ENCODE peak calls at places on chromosomes 6 and 20, in six cellular contexts. I is epithelial cell of esophagus, V is glutamatergic neuron, Y is cardiac muscle cell, U is endothelial cell, T is A549. B is an unnamed sample.
A peak's percentile ranks its signal among the peaks of the same experiment; 100 is the strongest.

GRCh38 chr6:80622641-80623040 is 516.2 kb downstream of the BCKDHB start:
- DNase-seq in Y (no peak), U (no peak), I (peak; percentile 73), V (no peak), T (no peak), B (no peak)

GRCh38 chr20:4956200-4956810 is 45.0 kb downstream of the SLC23A2 start:
- DNase-seq in Y (peak; percentile 80), V (no peak), U (no peak), I (peak; percentile 61), T (peak; percentile 79), B (peak; percentile 58)

GRCh38 chr6:97411610-97412009 is 128.6 kb upstream of the MMS22L start:
- DNase-seq in T (no peak), U (no peak), I (no peak), Y (no peak), V (no peak), B (no peak)

GRCh38 chr6:24867104-24867703 is 68.5 kb upstream of the ARMH2 start:
- DNase-seq in V (no peak), T (no peak), U (no peak), Y (no peak), I (no peak), B (no peak)

GRCh38 chr6:72182337-72183246 is 296.2 kb downstream of the RIMS1 start:
- DNase-seq in Y (peak; percentile 37), T (peak; percentile 2), I (peak; percentile 74), V (peak; percentile 60), U (peak; percentile 52), B (peak; percentile 72)

GRCh38 chr6:95785785-95786184 is 208.4 kb downstream of the MANEA start:
- DNase-seq in I (no peak), U (no peak), V (no peak), Y (no peak), T (no peak), B (peak; percentile 55)

GRCh38 chr6:20840675-20841074 is 306.4 kb downstream of the CDKAL1 start:
- DNase-seq in Y (peak; percentile 69), I (no peak), V (no peak), U (no peak), T (no peak), B (no peak)

GRCh38 chr6:84489598-84489997 is 262.2 kb upstream of the CEP162 start:
- DNase-seq in I (no peak), V (no peak), U (no peak), T (no peak), Y (no peak), B (no peak)

GRCh38 chr20:41889125-41889870 is 271.1 kb upstream of the CHD6 start:
- DNase-seq in T (no peak), U (no peak), I (peak; percentile 2), V (no peak), Y (peak; percentile 1), B (no peak)

GRCh38 chr6:21582651-21583050 is 10.9 kb upstream of the SOX4 start:
- DNase-seq in I (peak; percentile 61), Y (no peak), V (no peak), U (no peak), T (no peak), B (no peak)

GRCh38 chr20:25020901-25021301 is 28.4 kb upstream of the APMAP start:
- DNase-seq in Y (no peak), I (no peak), V (no peak), U (no peak), T (no peak), B (no peak)

GRCh38 chr6:27263886-27264285 is 16.4 kb downstream of the PRSS16 start:
- DNase-seq in Y (no peak), U (no peak), I (no peak), V (no peak), T (no peak), B (no peak)

GRCh38 chr6:139152088-139152891 is 17.4 kb downstream of the HECA start:
- DNase-seq in U (no peak), Y (no peak), I (no peak), T (no peak), V (no peak), B (no peak)

GRCh38 chr20:50455656-50456451 is 54.3 kb upstream of the PTPN1 start:
- DNase-seq in V (no peak), T (no peak), Y (peak; percentile 62), U (no peak), I (no peak), B (peak; percentile 91)

GRCh38 chr6:106997392-106998257 is 23.1 kb upstream of the CD24 start:
- DNase-seq in I (peak; percentile 73), T (peak; percentile 49), V (peak; percentile 76), U (peak; percentile 73), Y (peak; percentile 69), B (peak; percentile 67)

GRCh38 chr20:364905-365794 is 15.4 kb upstream of the TRIB3 start:
- DNase-seq in I (peak; percentile 95), V (no peak), Y (no peak), U (no peak), T (no peak), B (peak; percentile 63)

GRCh38 chr6:87553159-87553765 is 36.5 kb downstream of the RARS2 start:
- DNase-seq in T (no peak), Y (no peak), V (no peak), I (no peak), U (no peak), B (no peak)

GRCh38 chr20:61706562-61706961 is 359.1 kb downstream of the TAF4 start:
- DNase-seq in V (no peak), T (no peak), Y (no peak), I (no peak), U (no peak), B (no peak)

GRCh38 chr20:56689318-56689717 is 60.2 kb downstream of the TFAP2C start:
- DNase-seq in Y (peak; percentile 82), I (peak; percentile 51), U (no peak), V (no peak), T (no peak), B (no peak)

GRCh38 chr6:11224252-11224965 is 8.1 kb downstream of the NEDD9 start:
- DNase-seq in Y (peak; percentile 51), U (no peak), V (no peak), I (no peak), T (no peak), B (no peak)

GRCh38 chr6:47655719-47656595 is 42.4 kb upstream of the ADGRF4 start:
- DNase-seq in V (peak; percentile 21), U (no peak), Y (peak; percentile 52), I (peak; percentile 96), T (no peak), B (peak; percentile 71)

GRCh38 chr20:64037498-64038213 is 1.7 kb downstream of the C20orf204 start:
- DNase-seq in I (no peak), T (no peak), Y (no peak), V (no peak), U (no peak), B (peak; percentile 66)

GRCh38 chr6:97138581-97138980 is 144.4 kb downstream of the MMS22L start:
- DNase-seq in T (no peak), U (no peak), Y (no peak), V (no peak), I (peak; percentile 52), B (no peak)

GRCh38 chr6:99548706-99549105 is 19.8 kb downstream of the CCNC start:
- DNase-seq in I (no peak), Y (no peak), U (no peak), V (no peak), T (no peak), B (no peak)

GRCh38 chr6:166460473-166461437 is 78.0 kb upstream of the MPC1 start:
- DNase-seq in T (no peak), V (peak; percentile 22), U (no peak), Y (peak; percentile 39), I (peak; percentile 60), B (no peak)

GRCh38 chr6:142500265-142500786 is 198.5 kb downstream of the ADGRG6 start:
- DNase-seq in U (no peak), V (no peak), T (no peak), Y (peak; percentile 18), I (no peak), B (no peak)

GRCh38 chr6:105499928-105500327 is 97.0 kb upstream of the PREP start:
- DNase-seq in U (no peak), V (no peak), Y (no peak), I (peak; percentile 35), T (no peak), B (no peak)

GRCh38 chr20:63563186-63563935 is 9.4 kb downstream of the FNDC11 start:
- DNase-seq in T (no peak), U (no peak), V (no peak), Y (no peak), I (no peak), B (no peak)

GRCh38 chr6:141539617-141540016 is 593.1 kb upstream of the GJE1 start:
- DNase-seq in I (peak; percentile 55), U (no peak), Y (no peak), T (no peak), V (no peak), B (no peak)

GRCh38 chr20:14721926-14722325 is 384.5 kb upstream of the FLRT3 start:
- DNase-seq in T (no peak), V (no peak), U (no peak), I (no peak), Y (no peak), B (no peak)

GRCh38 chr6:129748212-129748900 is 38.4 kb upstream of the ARHGAP18 start:
- DNase-seq in V (no peak), U (no peak), I (peak; percentile 87), Y (peak; percentile 65), T (no peak), B (peak; percentile 49)

GRCh38 chr6:91580635-91581034 is 993.8 kb upstream of the MAP3K7 start:
- DNase-seq in U (no peak), V (no peak), T (no peak), I (peak; percentile 30), Y (no peak), B (no peak)

GRCh38 chr20:23634044-23634801 is 3.5 kb downstream of the CST3 start:
- DNase-seq in Y (no peak), I (no peak), T (no peak), V (no peak), U (no peak), B (no peak)

DNA sequence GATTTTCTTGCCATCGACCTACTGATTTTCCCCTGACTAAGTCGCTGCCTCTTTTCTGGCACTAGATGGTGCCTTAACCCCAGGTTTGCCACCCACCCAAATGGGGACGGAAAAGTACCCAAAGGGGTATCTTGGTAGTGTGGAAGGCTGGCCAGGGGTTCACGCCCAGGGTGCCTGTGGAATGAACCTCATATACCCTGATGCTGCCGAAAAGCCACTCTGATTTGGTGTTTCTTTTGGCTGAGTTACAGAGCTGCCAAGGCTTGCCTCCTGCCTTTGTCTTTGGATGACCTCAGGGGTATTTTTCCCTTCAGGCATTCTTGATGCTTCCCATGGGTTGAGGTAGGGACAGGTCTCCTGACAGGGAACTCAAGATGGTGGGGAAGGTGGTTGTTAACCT is 78.1 kb downstream of the MAP3K7 start:
- DNase-seq in T (no peak), U (no peak), V (no peak), I (no peak), Y (no peak), B (no peak)
- TF ChIP-seq CTCF in T (no peak), U (no peak), V (no peak), I (no peak), Y (no peak), B (no peak)

GRCh38 chr20:2984028-2984501 is 59.4 kb upstream of the GNRH2 start:
- DNase-seq in U (no peak), V (no peak), I (no peak), T (no peak), Y (no peak), B (no peak)
- TF ChIP-seq CTCF in U (no peak), V (no peak), I (no peak), T (no peak), Y (no peak), B (no peak)

GRCh38 chr20:34872604-34873224 is at the start of gene GGT7:
- DNase-seq in I (peak; percentile 74), Y (peak; percentile 72), U (peak; percentile 79), T (peak; percentile 86), V (peak; percentile 94), B (peak; percentile 98)
- TF ChIP-seq CTCF in I (peak; percentile 43), Y (peak; percentile 55), U (peak; percentile 68), T (peak; percentile 79), V (peak; percentile 74), B (peak; percentile 96)

GRCh38 chr6:135853227-135853626 is 1.7 kb downstream of the PDE7B start:
- DNase-seq in V (no peak), Y (peak; percentile 81), T (no peak), I (no peak), U (no peak), B (no peak)
- TF ChIP-seq CTCF in V (no peak), Y (peak; percentile 20), T (no peak), I (no peak), U (no peak), B (no peak)